ENCODE peak calls at places on chromosomes 3 and 15, in eight cellular contexts. One of them, this sample, is unnamed.

GRCh38 chr3:158103131-158103955 is 2.9 kb downstream of the SHOX2 start:
- DNase-seq in keratinocyte: no peak
- DNase-seq in tibial artery: peak; percentile 71
- DNase-seq in lung: no peak
- DNase-seq in HFF-Myc: no peak
- DNase-seq in fibroblast of pulmonary artery: no peak
- DNase-seq in body of pancreas: no peak
- DNase-seq in GM23338: peak; percentile 54
- DNase-seq in this sample: peak; percentile 17

GRCh38 chr3:14590594-14590993 is 50.5 kb upstream of the GRIP2 start:
- DNase-seq in keratinocyte: no peak
- DNase-seq in tibial artery: no peak
- DNase-seq in lung: no peak
- DNase-seq in HFF-Myc: no peak
- DNase-seq in fibroblast of pulmonary artery: no peak
- DNase-seq in body of pancreas: no peak
- DNase-seq in GM23338: peak; percentile 32
- DNase-seq in this sample: no peak

GRCh38 chr3:39202094-39202493 is 9.7 kb upstream of the XIRP1 start:
- DNase-seq in keratinocyte: no peak
- DNase-seq in tibial artery: no peak
- DNase-seq in lung: no peak
- DNase-seq in HFF-Myc: no peak
- DNase-seq in fibroblast of pulmonary artery: peak; percentile 14
- DNase-seq in body of pancreas: no peak
- DNase-seq in GM23338: no peak
- DNase-seq in this sample: no peak

GRCh38 chr3:122961146-122961545 is 66.4 kb downstream of the SEMA5B start:
- DNase-seq in keratinocyte: no peak
- DNase-seq in tibial artery: no peak
- DNase-seq in lung: no peak
- DNase-seq in HFF-Myc: peak; percentile 71
- DNase-seq in fibroblast of pulmonary artery: peak; percentile 68
- DNase-seq in body of pancreas: no peak
- DNase-seq in GM23338: no peak
- DNase-seq in this sample: no peak

GRCh38 chr3:153151037-153151436 is 11.0 kb upstream of the RAP2B start:
- DNase-seq in keratinocyte: no peak
- DNase-seq in tibial artery: no peak
- DNase-seq in lung: no peak
- DNase-seq in HFF-Myc: no peak
- DNase-seq in fibroblast of pulmonary artery: no peak
- DNase-seq in body of pancreas: no peak
- DNase-seq in GM23338: no peak
- DNase-seq in this sample: no peak

GRCh38 chr3:7382293-7383033 is 521.5 kb downstream of the GRM7 start:
- DNase-seq in keratinocyte: no peak
- DNase-seq in tibial artery: no peak
- DNase-seq in lung: no peak
- DNase-seq in HFF-Myc: no peak
- DNase-seq in fibroblast of pulmonary artery: peak; percentile 67
- DNase-seq in body of pancreas: peak; percentile 59
- DNase-seq in GM23338: no peak
- DNase-seq in this sample: no peak

GRCh38 chr15:43370310-43370974 is 401 bp downstream of the ZSCAN29 start:
- DNase-seq in keratinocyte: no peak
- DNase-seq in tibial artery: peak; percentile 22
- DNase-seq in lung: peak; percentile 30
- DNase-seq in HFF-Myc: no peak
- DNase-seq in fibroblast of pulmonary artery: peak; percentile 42
- DNase-seq in body of pancreas: peak; percentile 3
- DNase-seq in GM23338: peak; percentile 66
- DNase-seq in this sample: peak; percentile 27

GRCh38 chr15:47924381-47924780 is 196.4 kb upstream of the SLC24A5 start:
- DNase-seq in keratinocyte: no peak
- DNase-seq in tibial artery: no peak
- DNase-seq in lung: no peak
- DNase-seq in HFF-Myc: no peak
- DNase-seq in fibroblast of pulmonary artery: no peak
- DNase-seq in body of pancreas: no peak
- DNase-seq in GM23338: no peak
- DNase-seq in this sample: no peak

GRCh38 chr15:23570466-23570865 is 5.0 kb downstream of the MKRN3 start:
- DNase-seq in keratinocyte: no peak
- DNase-seq in tibial artery: no peak
- DNase-seq in lung: no peak
- DNase-seq in HFF-Myc: no peak
- DNase-seq in fibroblast of pulmonary artery: peak; percentile 1
- DNase-seq in body of pancreas: peak; percentile 21
- DNase-seq in GM23338: peak; percentile 25
- DNase-seq in this sample: peak; percentile 12

GRCh38 chr15:60704129-60704528 is 225.2 kb upstream of the ICE2 start:
- DNase-seq in keratinocyte: no peak
- DNase-seq in tibial artery: no peak
- DNase-seq in lung: no peak
- DNase-seq in HFF-Myc: no peak
- DNase-seq in fibroblast of pulmonary artery: no peak
- DNase-seq in body of pancreas: no peak
- DNase-seq in GM23338: no peak
- DNase-seq in this sample: no peak

GRCh38 chr3:98733055-98733777 is 29.9 kb upstream of the ST3GAL6 start:
- DNase-seq in keratinocyte: no peak
- DNase-seq in tibial artery: peak; percentile 27
- DNase-seq in lung: peak; percentile 29
- DNase-seq in HFF-Myc: no peak
- DNase-seq in fibroblast of pulmonary artery: peak; percentile 39
- DNase-seq in body of pancreas: peak; percentile 16
- DNase-seq in GM23338: no peak
- DNase-seq in this sample: peak; percentile 32

GRCh38 chr3:20080956-20081554 is 40.8 kb downstream of the KAT2B start:
- DNase-seq in keratinocyte: no peak
- DNase-seq in tibial artery: no peak
- DNase-seq in lung: peak; percentile 45
- DNase-seq in HFF-Myc: no peak
- DNase-seq in fibroblast of pulmonary artery: peak; percentile 13
- DNase-seq in body of pancreas: peak; percentile 93
- DNase-seq in GM23338: no peak
- DNase-seq in this sample: no peak

GRCh38 chr3:29764603-29765254 is 483.9 kb downstream of the RBMS3 start:
- DNase-seq in keratinocyte: no peak
- DNase-seq in tibial artery: no peak
- DNase-seq in lung: peak; percentile 45
- DNase-seq in HFF-Myc: peak; percentile 79
- DNase-seq in fibroblast of pulmonary artery: peak; percentile 96
- DNase-seq in body of pancreas: peak; percentile 45
- DNase-seq in GM23338: no peak
- DNase-seq in this sample: no peak

GRCh38 chr3:195546130-195546560 is 3.0 kb upstream of the PPP1R2 start:
- DNase-seq in keratinocyte: peak; percentile 74
- DNase-seq in tibial artery: peak; percentile 73
- DNase-seq in lung: peak; percentile 38
- DNase-seq in HFF-Myc: peak; percentile 65
- DNase-seq in fibroblast of pulmonary artery: peak; percentile 93
- DNase-seq in body of pancreas: peak; percentile 83
- DNase-seq in GM23338: no peak
- DNase-seq in this sample: no peak

GRCh38 chr3:9951598-9951961 is 628 bp downstream of the PRRT3 start:
- DNase-seq in keratinocyte: no peak
- DNase-seq in tibial artery: no peak
- DNase-seq in lung: no peak
- DNase-seq in HFF-Myc: no peak
- DNase-seq in fibroblast of pulmonary artery: no peak
- DNase-seq in body of pancreas: no peak
- DNase-seq in GM23338: peak; percentile 19
- DNase-seq in this sample: no peak

GRCh38 chr15:68335655-68336054 is 58.1 kb downstream of the FEM1B start:
- DNase-seq in keratinocyte: no peak
- DNase-seq in tibial artery: peak; percentile 52
- DNase-seq in lung: no peak
- DNase-seq in HFF-Myc: no peak
- DNase-seq in fibroblast of pulmonary artery: no peak
- DNase-seq in body of pancreas: no peak
- DNase-seq in GM23338: no peak
- DNase-seq in this sample: no peak

GRCh38 chr3:183178833-183179549 is 16.5 kb upstream of the LAMP3 start:
- DNase-seq in keratinocyte: no peak
- DNase-seq in tibial artery: no peak
- DNase-seq in lung: peak; percentile 84
- DNase-seq in HFF-Myc: no peak
- DNase-seq in fibroblast of pulmonary artery: peak; percentile 69
- DNase-seq in body of pancreas: peak; percentile 20
- DNase-seq in GM23338: peak; percentile 89
- DNase-seq in this sample: peak; percentile 40

GRCh38 chr3:80192871-80193270 is 425.1 kb upstream of the ROBO1 start:
- DNase-seq in keratinocyte: no peak
- DNase-seq in tibial artery: no peak
- DNase-seq in lung: no peak
- DNase-seq in HFF-Myc: no peak
- DNase-seq in fibroblast of pulmonary artery: peak; percentile 15
- DNase-seq in body of pancreas: no peak
- DNase-seq in GM23338: no peak
- DNase-seq in this sample: no peak

GRCh38 chr3:131306242-131306641 is 75.3 kb upstream of the NUDT16 start:
- DNase-seq in keratinocyte: no peak
- DNase-seq in tibial artery: no peak
- DNase-seq in lung: no peak
- DNase-seq in HFF-Myc: no peak
- DNase-seq in fibroblast of pulmonary artery: no peak
- DNase-seq in body of pancreas: no peak
- DNase-seq in GM23338: no peak
- DNase-seq in this sample: no peak

GRCh38 chr15:70555713-70556112 is 207.6 kb downstream of the UACA start:
- DNase-seq in keratinocyte: no peak
- DNase-seq in tibial artery: no peak
- DNase-seq in lung: no peak
- DNase-seq in HFF-Myc: no peak
- DNase-seq in fibroblast of pulmonary artery: no peak
- DNase-seq in body of pancreas: no peak
- DNase-seq in GM23338: no peak
- DNase-seq in this sample: no peak

GRCh38 chr3:38008191-38008701 is 17.7 kb downstream of the VILL start:
- DNase-seq in keratinocyte: no peak
- DNase-seq in tibial artery: no peak
- DNase-seq in lung: no peak
- DNase-seq in HFF-Myc: no peak
- DNase-seq in fibroblast of pulmonary artery: no peak
- DNase-seq in body of pancreas: no peak
- DNase-seq in GM23338: no peak
- DNase-seq in this sample: no peak

GRCh38 chr3:133038089-133038730 is at the start of gene TMEM108:
- DNase-seq in keratinocyte: no peak
- DNase-seq in tibial artery: peak; percentile 41
- DNase-seq in lung: peak; percentile 84
- DNase-seq in HFF-Myc: no peak
- DNase-seq in fibroblast of pulmonary artery: peak; percentile 56
- DNase-seq in body of pancreas: peak; percentile 75
- DNase-seq in GM23338: peak; percentile 98
- DNase-seq in this sample: peak; percentile 82

GRCh38 chr3:133038731-133039398 is 674 bp downstream of the TMEM108 start:
- DNase-seq in keratinocyte: no peak
- DNase-seq in tibial artery: no peak
- DNase-seq in lung: peak; percentile 41
- DNase-seq in HFF-Myc: no peak
- DNase-seq in fibroblast of pulmonary artery: no peak
- DNase-seq in body of pancreas: no peak
- DNase-seq in GM23338: peak; percentile 76
- DNase-seq in this sample: peak; percentile 24

GRCh38 chr3:133040696-133041523 is 2.7 kb downstream of the TMEM108 start:
- DNase-seq in keratinocyte: no peak
- DNase-seq in tibial artery: peak; percentile 65
- DNase-seq in lung: peak; percentile 79
- DNase-seq in HFF-Myc: peak; percentile 41
- DNase-seq in fibroblast of pulmonary artery: peak; percentile 84
- DNase-seq in body of pancreas: peak; percentile 75
- DNase-seq in GM23338: peak; percentile 94
- DNase-seq in this sample: peak; percentile 85

GRCh38 chr3:133042778-133043177 is 4.6 kb downstream of the TMEM108 start:
- DNase-seq in keratinocyte: no peak
- DNase-seq in tibial artery: no peak
- DNase-seq in lung: no peak
- DNase-seq in HFF-Myc: no peak
- DNase-seq in fibroblast of pulmonary artery: peak; percentile 32
- DNase-seq in body of pancreas: no peak
- DNase-seq in GM23338: no peak
- DNase-seq in this sample: no peak

GRCh38 chr3:133041524-133041829 is 3.3 kb downstream of the TMEM108 start:
- DNase-seq in keratinocyte: no peak
- DNase-seq in tibial artery: no peak
- DNase-seq in lung: no peak
- DNase-seq in HFF-Myc: no peak
- DNase-seq in fibroblast of pulmonary artery: no peak
- DNase-seq in body of pancreas: no peak
- DNase-seq in GM23338: no peak
- DNase-seq in this sample: no peak
- TF ChIP-seq CTCF in keratinocyte: no peak
- TF ChIP-seq CTCF in tibial artery: no peak
- TF ChIP-seq CTCF in lung: no peak
- TF ChIP-seq CTCF in HFF-Myc: no peak
- TF ChIP-seq CTCF in fibroblast of pulmonary artery: no peak
- TF ChIP-seq CTCF in body of pancreas: no peak
- TF ChIP-seq CTCF in GM23338: no peak
- TF ChIP-seq CTCF in this sample: no peak

DNA sequence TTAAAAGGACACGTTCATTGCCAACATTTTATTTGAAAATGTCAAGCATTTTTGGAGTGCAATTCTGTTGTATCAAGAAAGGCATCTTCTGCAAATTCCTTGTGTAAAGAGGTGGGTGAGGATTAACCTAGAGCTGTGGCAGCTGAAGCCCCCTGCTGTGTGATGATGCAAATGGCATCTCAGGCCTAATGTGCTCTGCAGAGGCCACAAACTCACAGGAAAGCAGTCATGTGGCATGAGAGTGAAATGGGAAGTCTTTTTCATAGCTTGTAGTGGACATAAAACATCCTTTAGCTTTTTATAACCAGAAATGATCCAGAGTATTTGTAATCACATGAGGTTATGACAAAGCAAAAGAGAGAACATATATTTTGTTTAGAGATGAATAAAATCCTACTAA is 6.4 kb downstream of the CADM2 start:
- DNase-seq in keratinocyte: no peak
- DNase-seq in tibial artery: no peak
- DNase-seq in lung: no peak
- DNase-seq in HFF-Myc: no peak
- DNase-seq in fibroblast of pulmonary artery: peak; percentile 0
- DNase-seq in body of pancreas: no peak
- DNase-seq in GM23338: peak; percentile 93
- DNase-seq in this sample: peak; percentile 27
- TF ChIP-seq CTCF in keratinocyte: peak; percentile 10
- TF ChIP-seq CTCF in tibial artery: no peak
- TF ChIP-seq CTCF in lung: no peak
- TF ChIP-seq CTCF in HFF-Myc: no peak
- TF ChIP-seq CTCF in fibroblast of pulmonary artery: no peak
- TF ChIP-seq CTCF in body of pancreas: no peak
- TF ChIP-seq CTCF in GM23338: peak; percentile 19
- TF ChIP-seq CTCF in this sample: peak; percentile 55

GRCh38 chr3:186366206-186366605 is 4.2 kb upstream of the DGKG start:
- DNase-seq in keratinocyte: no peak
- DNase-seq in tibial artery: no peak
- DNase-seq in lung: no peak
- DNase-seq in HFF-Myc: no peak
- DNase-seq in fibroblast of pulmonary artery: no peak
- DNase-seq in body of pancreas: no peak
- DNase-seq in GM23338: no peak
- DNase-seq in this sample: no peak
- TF ChIP-seq CTCF in keratinocyte: no peak
- TF ChIP-seq CTCF in tibial artery: no peak
- TF ChIP-seq CTCF in lung: no peak
- TF ChIP-seq CTCF in HFF-Myc: no peak
- TF ChIP-seq CTCF in fibroblast of pulmonary artery: no peak
- TF ChIP-seq CTCF in body of pancreas: no peak
- TF ChIP-seq CTCF in GM23338: no peak
- TF ChIP-seq CTCF in this sample: no peak

GRCh38 chr3:46892285-46893145 is 15.0 kb downstream of the PTH1R start:
- DNase-seq in keratinocyte: no peak
- DNase-seq in tibial artery: peak; percentile 87
- DNase-seq in lung: peak; percentile 85
- DNase-seq in HFF-Myc: no peak
- DNase-seq in fibroblast of pulmonary artery: peak; percentile 46
- DNase-seq in body of pancreas: peak; percentile 80
- DNase-seq in GM23338: peak; percentile 94
- DNase-seq in this sample: peak; percentile 64
- TF ChIP-seq CTCF in keratinocyte: no peak
- TF ChIP-seq CTCF in tibial artery: no peak
- TF ChIP-seq CTCF in lung: no peak
- TF ChIP-seq CTCF in HFF-Myc: no peak
- TF ChIP-seq CTCF in fibroblast of pulmonary artery: no peak
- TF ChIP-seq CTCF in body of pancreas: peak; percentile 7
- TF ChIP-seq CTCF in GM23338: peak; percentile 40
- TF ChIP-seq CTCF in this sample: no peak

This sample was measured in neural crest cell.